ENCODE peak calls at places on chromosome 4, in eight cellular contexts. G is cardiac muscle cell, Q is epithelial cell of esophagus, T is progenitor cell of endocrine pancreas, W is heart right ventricle, H is fibroblast of pulmonary artery, R is tibial nerve, N is glutamatergic neuron. J is an unnamed sample.

GRCh38 chr4:109385260-109385659 is 48.4 kb upstream of the SEC24B start:
- DNase-seq in H (no peak), R (no peak), W (no peak), T (no peak), Q (no peak), N (peak; percentile 28), G (no peak), J (peak; percentile 20)

GRCh38 chr4:83231620-83232056 is 53.0 kb downstream of the COQ2 start:
- DNase-seq in R (no peak), N (no peak), H (peak; percentile 17), W (no peak), Q (peak; percentile 67), T (no peak), G (peak; percentile 28), J (no peak)

GRCh38 chr4:23305026-23305425 is 584.8 kb downstream of the PPARGC1A start:
- DNase-seq in W (no peak), R (no peak), Q (no peak), T (no peak), H (peak; percentile 11), N (no peak), G (no peak), J (no peak)

GRCh38 chr4:138330531-138330930 is 88.4 kb upstream of the SLC7A11 start:
- DNase-seq in R (no peak), T (no peak), N (no peak), W (no peak), G (no peak), Q (no peak), H (no peak), J (no peak)

GRCh38 chr4:4627906-4628305 is 86.1 kb upstream of the STX18 start:
- DNase-seq in H (no peak), Q (no peak), R (no peak), G (no peak), N (no peak), T (no peak), W (no peak), J (no peak)

GRCh38 chr4:99816611-99817309 is at the start of gene DAPP1:
- DNase-seq in G (no peak), N (no peak), Q (peak; percentile 100), R (peak; percentile 5), T (no peak), H (no peak), W (peak; percentile 13), J (no peak)

GRCh38 chr4:47913858-47914218 is 545 bp downstream of the NFXL1 start:
- DNase-seq in W (peak; percentile 44), H (no peak), T (peak; percentile 50), Q (peak; percentile 63), N (peak; percentile 56), R (no peak), G (peak; percentile 8), J (peak; percentile 63)

GRCh38 chr4:94306713-94307112 is 35.9 kb downstream of the HPGDS start:
- DNase-seq in G (peak; percentile 49), T (no peak), Q (no peak), H (peak; percentile 89), N (no peak), W (no peak), R (no peak), J (no peak)

GRCh38 chr4:152193059-152193458 is 342.8 kb downstream of the FBXW7 start:
- DNase-seq in G (no peak), Q (no peak), R (no peak), W (no peak), T (no peak), H (no peak), N (no peak), J (no peak)

GRCh38 chr4:17284323-17285175 is 227.3 kb downstream of the QDPR start:
- DNase-seq in Q (no peak), R (no peak), H (peak; percentile 53), G (no peak), T (no peak), N (no peak), W (peak; percentile 20), J (no peak)

GRCh38 chr4:141275834-141276233 is 55.1 kb downstream of the ZNF330 start:
- DNase-seq in W (no peak), Q (peak; percentile 27), T (no peak), G (peak; percentile 87), H (peak; percentile 88), N (no peak), R (no peak), J (no peak)

GRCh38 chr4:52600275-52600674 is 58.8 kb downstream of the USP46 start:
- DNase-seq in R (no peak), H (no peak), W (peak; percentile 57), N (no peak), G (no peak), T (no peak), Q (no peak), J (no peak)

GRCh38 chr4:55675196-55675793 is 39.2 kb upstream of the NMU start:
- DNase-seq in G (peak; percentile 4), T (no peak), H (no peak), Q (no peak), W (no peak), N (peak; percentile 22), R (no peak), J (no peak)

GRCh38 chr4:182142146-182143085 is 100.8 kb upstream of the TENM3 start:
- DNase-seq in T (peak; percentile 32), H (peak; percentile 32), Q (peak; percentile 44), N (peak; percentile 39), W (no peak), R (no peak), G (peak; percentile 58), J (peak; percentile 70)

GRCh38 chr4:111849726-111850284 is 295.4 kb upstream of the FAM241A start:
- DNase-seq in G (no peak), R (no peak), Q (peak; percentile 54), T (no peak), H (no peak), W (no peak), N (no peak), J (no peak)

GRCh38 chr4:5037553-5038551 is 13.4 kb upstream of the STK32B start:
- DNase-seq in H (peak; percentile 86), W (no peak), Q (peak; percentile 93), G (peak; percentile 91), T (no peak), N (no peak), R (peak; percentile 75), J (no peak)

GRCh38 chr4:89797117-89797516 is 39.8 kb downstream of the SNCA start:
- DNase-seq in G (peak; percentile 86), R (no peak), H (peak; percentile 85), Q (peak; percentile 86), T (no peak), W (no peak), N (no peak), J (no peak)

GRCh38 chr4:20761382-20761781 is 61.1 kb downstream of the PACRGL start:
- DNase-seq in N (no peak), H (no peak), G (no peak), T (no peak), Q (peak; percentile 20), W (no peak), R (no peak), J (no peak)

GRCh38 chr4:20754091-20754490 is 53.8 kb downstream of the PACRGL start:
- DNase-seq in N (no peak), W (no peak), T (no peak), G (no peak), H (no peak), R (no peak), Q (no peak), J (no peak)

GRCh38 chr4:20761826-20762225 is 61.6 kb downstream of the PACRGL start:
- DNase-seq in G (no peak), Q (no peak), W (no peak), N (no peak), R (no peak), H (no peak), T (no peak), J (no peak)

GRCh38 chr4:20764353-20764752 is 64.1 kb downstream of the PACRGL start:
- DNase-seq in T (no peak), H (no peak), Q (peak; percentile 2), G (no peak), N (no peak), W (no peak), R (no peak), J (no peak)

GRCh38 chr4:20760053-20760452 is 59.8 kb downstream of the PACRGL start:
- DNase-seq in W (no peak), N (no peak), R (no peak), Q (peak; percentile 4), G (peak; percentile 16), H (peak; percentile 22), T (no peak), J (no peak)
- TF ChIP-seq CTCF in W (no peak), N (no peak), R (no peak), Q (no peak), G (no peak), H (peak; percentile 21), T (no peak), J (no peak)

DNA sequence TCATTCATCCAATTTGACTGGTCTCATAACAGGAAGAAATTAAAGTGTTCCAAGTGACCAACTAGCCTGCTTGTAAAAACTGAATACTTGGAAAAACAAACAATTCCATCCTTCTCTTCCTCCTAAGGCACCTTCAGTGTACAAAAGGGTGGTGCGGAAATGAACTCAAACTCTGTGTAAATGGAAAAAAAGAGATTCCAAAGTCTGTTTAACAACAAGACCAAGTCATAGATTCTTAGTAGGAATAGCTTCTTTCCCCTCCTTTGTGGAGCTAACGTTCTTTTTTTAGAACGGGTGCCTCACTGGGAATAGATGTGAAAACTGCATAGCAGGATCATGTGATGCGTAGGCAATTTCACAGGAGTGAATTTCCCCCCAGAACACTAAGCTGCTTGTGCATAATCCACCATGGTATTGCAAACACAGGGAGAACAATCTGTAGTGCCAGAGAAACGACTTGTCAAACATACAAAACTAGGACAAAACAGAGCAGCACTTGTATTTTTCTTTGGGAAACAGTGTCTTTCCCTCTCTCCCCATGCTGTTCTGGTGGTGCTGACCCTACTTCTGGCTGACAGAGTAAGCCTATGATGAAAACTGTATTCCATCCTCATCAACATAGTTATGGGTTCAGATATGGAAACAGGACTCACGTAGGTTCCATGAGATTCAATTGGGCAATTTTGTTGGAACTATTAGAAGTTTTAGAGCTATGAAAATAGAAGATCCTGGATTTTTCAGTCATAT is 13.2 kb upstream of the SOD3 start:
- DNase-seq in W (no peak), R (no peak), T (no peak), Q (no peak), N (no peak), H (no peak), G (no peak), J (no peak)
- TF ChIP-seq CTCF in W (no peak), R (no peak), T (no peak), Q (no peak), N (no peak), H (no peak), G (no peak), J (no peak)

GRCh38 chr4:58247792-58248191 is 1137.6 kb upstream of the IGFBP7 start:
- DNase-seq in N (no peak), W (no peak), G (no peak), H (peak; percentile 10), R (no peak), Q (no peak), T (no peak), J (no peak)
- TF ChIP-seq CTCF in N (no peak), W (no peak), G (no peak), H (no peak), R (no peak), Q (no peak), T (peak; percentile 45), J (no peak)

DNA sequence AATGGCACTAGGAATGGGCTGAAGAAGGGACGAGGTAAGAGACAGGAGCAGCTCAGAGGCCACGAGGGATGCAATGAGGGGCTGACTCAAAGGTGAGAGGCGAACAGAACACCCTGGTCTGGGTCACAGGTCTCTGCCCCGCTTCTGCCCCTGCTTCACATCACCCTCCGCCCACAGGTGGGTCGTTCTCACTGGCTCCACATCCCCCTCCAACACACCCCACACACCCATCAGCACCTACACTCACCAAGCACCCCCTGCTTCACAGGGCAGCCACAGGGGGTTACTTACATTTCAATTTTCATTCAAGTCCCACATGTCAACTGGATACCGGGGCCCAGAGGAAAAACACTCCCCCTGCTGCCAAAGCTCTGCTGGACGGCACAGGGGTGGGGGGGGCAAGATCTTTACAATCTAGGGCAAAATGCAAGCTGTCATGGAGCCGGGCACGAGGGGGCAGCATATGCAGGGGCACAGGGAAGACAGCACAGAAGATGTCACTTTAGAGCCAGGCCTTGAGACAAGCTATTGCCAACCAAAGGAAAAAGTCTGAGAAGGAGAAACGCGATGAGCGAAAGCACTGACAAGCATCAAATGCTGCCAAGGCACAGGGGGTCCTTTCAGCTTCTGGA is 94.1 kb downstream of the AFAP1 start:
- DNase-seq in Q (no peak), H (no peak), R (no peak), W (no peak), N (no peak), G (no peak), T (no peak), J (no peak)
- TF ChIP-seq CTCF in Q (no peak), H (no peak), R (no peak), W (no peak), N (no peak), G (peak; percentile 12), T (no peak), J (no peak)